ENCODE peak calls at places on chromosome 16, in seven cellular contexts. U is breast epithelium, V is fibroblast of villous mesenchyme, Q is neural crest cell, R is stomach, L is bronchial epithelial cell, P is AG10803. N is an unnamed sample.

GRCh38 chr16:29915590-29916247 is 10.3 kb downstream of the KCTD13 start:
- DNase-seq in V (peak), L (no peak), Q (no peak), P (no peak), U (no peak), R (no peak), N (no peak)

GRCh38 chr16:17939723-17940122 is 396.8 kb downstream of the NPIPA8 start:
- DNase-seq in R (no peak), Q (no peak), V (no peak), P (no peak), L (no peak), U (no peak), N (no peak)

GRCh38 chr16:70520612-70521297 is 2.6 kb downstream of the COG4 start:
- DNase-seq in U (no peak), P (peak), L (peak), R (no peak), Q (no peak), V (peak), N (no peak)

GRCh38 chr16:86872833-86873232 is 294.5 kb downstream of the FOXL1 start:
- DNase-seq in Q (no peak), R (no peak), P (no peak), L (no peak), U (no peak), V (no peak), N (no peak)

GRCh38 chr16:89188064-89188441 is 12.3 kb downstream of the SLC22A31 start:
- DNase-seq in U (no peak), R (no peak), L (no peak), Q (no peak), P (no peak), V (no peak), N (no peak)

GRCh38 chr16:17346774-17347569 is 123.8 kb downstream of the XYLT1 start:
- DNase-seq in U (no peak), R (no peak), P (no peak), V (no peak), Q (no peak), L (no peak), N (no peak)

GRCh38 chr16:19916064-19916463 is 31.4 kb upstream of the GPRC5B start:
- DNase-seq in R (no peak), V (no peak), L (no peak), P (no peak), U (no peak), Q (no peak), N (no peak)

GRCh38 chr16:69775535-69775934 is 13.4 kb downstream of the WWP2 start:
- DNase-seq in P (no peak), U (no peak), Q (no peak), L (no peak), R (no peak), V (no peak), N (no peak)

GRCh38 chr16:87229230-87230192 is 87.7 kb downstream of the C16orf95 start:
- DNase-seq in V (no peak), U (no peak), R (no peak), Q (no peak), P (no peak), L (no peak), N (no peak)

GRCh38 chr16:46736695-46737094 is 11.4 kb downstream of the MYLK3 start:
- DNase-seq in U (no peak), P (no peak), V (no peak), R (no peak), L (no peak), Q (no peak), N (no peak)

GRCh38 chr16:16099320-16099719 is 124.0 kb downstream of the ABCC6 start:
- DNase-seq in U (no peak), L (no peak), Q (no peak), V (no peak), P (no peak), R (no peak), N (no peak)

GRCh38 chr16:20865420-20866126 is 34.6 kb downstream of the DCUN1D3 start:
- DNase-seq in R (no peak), L (peak), V (peak), U (no peak), P (peak), Q (no peak), N (no peak)

GRCh38 chr16:4271176-4272113 is 1.4 kb downstream of the TFAP4 start:
- DNase-seq in U (peak), L (peak), R (peak), P (peak), V (peak), Q (peak), N (peak)
- TF ChIP-seq CTCF in U (peak), L (no peak), R (no peak), P (no peak), V (no peak), Q (no peak), N (no peak)

GRCh38 chr16:82630688-82631087 is 3.9 kb downstream of the CDH13 start:
- DNase-seq in R (no peak), V (peak), U (no peak), P (peak), Q (no peak), L (peak), N (no peak)
- TF ChIP-seq CTCF in R (no peak), V (peak), U (no peak), P (peak), Q (no peak), L (peak), N (no peak)

DNA sequence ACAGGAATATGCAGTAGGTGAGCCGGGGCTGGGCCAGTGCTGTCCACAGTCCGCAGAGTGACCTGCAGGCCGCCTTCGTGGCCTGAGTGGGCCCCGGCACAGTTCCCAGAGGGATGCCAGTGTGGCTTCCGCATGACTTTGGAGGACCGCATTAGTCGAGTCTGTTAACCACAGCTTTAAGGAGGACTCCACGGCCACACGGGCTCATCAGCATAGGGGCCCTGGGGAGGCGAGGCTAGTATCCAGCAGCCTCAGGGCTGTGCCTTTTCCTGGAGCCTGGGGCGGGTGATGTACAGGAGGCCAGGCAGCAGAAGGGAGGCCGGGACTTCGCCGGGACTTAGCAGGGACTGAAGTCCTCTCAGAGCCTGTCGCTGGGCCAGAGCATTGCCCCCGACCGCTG is 13.2 kb downstream of the TSC2 start:
- DNase-seq in V (no peak), U (no peak), R (no peak), Q (no peak), P (no peak), L (no peak), N (no peak)
- TF ChIP-seq CTCF in V (no peak), U (no peak), R (no peak), Q (no peak), P (no peak), L (no peak), N (no peak)

GRCh38 chr16:54361246-54361645 is 74.7 kb upstream of the IRX3 start:
- DNase-seq in L (no peak), R (no peak), Q (no peak), V (no peak), U (no peak), P (no peak), N (no peak)

GRCh38 chr16:54363760-54364159 is 77.2 kb upstream of the IRX3 start:
- DNase-seq in Q (no peak), L (no peak), U (no peak), V (no peak), R (no peak), P (no peak), N (no peak)

GRCh38 chr16:54362801-54363200 is 76.2 kb upstream of the IRX3 start:
- DNase-seq in R (no peak), U (no peak), P (no peak), V (no peak), L (no peak), Q (no peak), N (no peak)

GRCh38 chr16:54359555-54359954 is 73.0 kb upstream of the IRX3 start:
- DNase-seq in V (no peak), L (no peak), R (no peak), P (no peak), Q (no peak), U (no peak), N (no peak)

GRCh38 chr16:54361813-54362212 is 75.2 kb upstream of the IRX3 start:
- DNase-seq in U (no peak), L (no peak), V (no peak), P (no peak), R (no peak), Q (no peak), N (no peak)
- TF ChIP-seq CTCF in U (no peak), L (no peak), V (peak), P (peak), R (no peak), Q (no peak), N (no peak)

GRCh38 chr16:83199012-83199411 is 572.2 kb downstream of the CDH13 start:
- DNase-seq in P (no peak), Q (no peak), U (no peak), R (no peak), L (no peak), V (no peak), N (no peak)

GRCh38 chr16:83205896-83206295 is 579.1 kb downstream of the CDH13 start:
- DNase-seq in V (no peak), P (peak), L (no peak), Q (no peak), U (no peak), R (no peak), N (no peak)

DNA sequence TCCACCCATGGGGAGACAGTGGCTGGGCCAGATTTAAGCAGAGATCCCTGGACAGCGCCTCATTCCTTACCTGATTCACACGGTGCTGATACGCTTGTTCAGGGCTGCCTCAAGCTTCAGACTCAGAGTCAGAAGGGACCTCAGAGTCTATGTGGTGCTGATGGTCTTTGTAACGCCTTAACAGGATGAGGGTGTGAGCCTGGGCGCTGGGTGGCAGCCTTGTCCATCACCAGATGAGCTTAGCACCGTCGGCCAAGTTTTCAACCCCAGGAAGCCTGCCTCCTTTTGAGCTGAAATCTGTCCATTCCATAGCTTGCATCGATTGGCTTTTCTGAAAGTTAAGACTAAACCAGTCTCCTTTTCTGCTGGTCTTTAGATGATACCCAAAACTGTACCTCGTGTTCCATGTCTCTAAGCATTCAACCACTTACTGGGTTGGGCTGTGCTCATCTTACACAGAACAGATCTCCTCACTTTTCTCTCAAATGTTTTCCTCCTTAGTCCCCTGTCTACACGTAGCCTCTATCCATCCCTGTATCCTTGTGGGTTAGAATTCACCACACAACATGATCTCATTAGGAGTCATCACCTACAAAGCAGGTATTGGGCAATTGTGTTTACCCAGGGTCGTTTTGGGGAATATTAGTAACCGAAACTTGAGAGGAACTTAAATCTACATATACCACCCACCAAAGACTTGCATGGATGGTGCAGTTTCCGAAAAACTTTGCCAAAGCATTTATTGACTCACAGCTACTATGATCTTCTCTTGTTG is 573.4 kb downstream of the CDH13 start:
- DNase-seq in P (peak), R (no peak), U (no peak), V (no peak), L (peak), Q (no peak), N (no peak)
- TF ChIP-seq CTCF in P (peak), R (no peak), U (no peak), V (no peak), L (peak), Q (peak), N (no peak)

GRCh38 chr16:71882505-71883192 is 1.3 kb downstream of the ZNF821 start:
- DNase-seq in L (peak), U (no peak), R (peak), V (peak), Q (peak), P (peak), N (peak)

GRCh38 chr16:71880176-71880575 is 3.8 kb downstream of the ZNF821 start:
- DNase-seq in L (no peak), U (no peak), R (no peak), Q (no peak), P (no peak), V (no peak), N (no peak)

GRCh38 chr16:71885261-71885650 is 1.3 kb upstream of the ZNF821 start:
- DNase-seq in U (no peak), Q (no peak), R (no peak), V (no peak), L (peak), P (no peak), N (no peak)

GRCh38 chr16:71883849-71884638 is at the start of gene ZNF821:
- DNase-seq in V (peak), L (peak), P (peak), U (peak), R (peak), Q (peak), N (peak)

GRCh38 chr16:71883193-71883848 is 661 bp downstream of the ZNF821 start:
- DNase-seq in L (peak), V (no peak), R (no peak), P (peak), U (no peak), Q (peak), N (peak)
- TF ChIP-seq CTCF in L (no peak), V (no peak), R (peak), P (peak), U (no peak), Q (peak), N (no peak)

DNA sequence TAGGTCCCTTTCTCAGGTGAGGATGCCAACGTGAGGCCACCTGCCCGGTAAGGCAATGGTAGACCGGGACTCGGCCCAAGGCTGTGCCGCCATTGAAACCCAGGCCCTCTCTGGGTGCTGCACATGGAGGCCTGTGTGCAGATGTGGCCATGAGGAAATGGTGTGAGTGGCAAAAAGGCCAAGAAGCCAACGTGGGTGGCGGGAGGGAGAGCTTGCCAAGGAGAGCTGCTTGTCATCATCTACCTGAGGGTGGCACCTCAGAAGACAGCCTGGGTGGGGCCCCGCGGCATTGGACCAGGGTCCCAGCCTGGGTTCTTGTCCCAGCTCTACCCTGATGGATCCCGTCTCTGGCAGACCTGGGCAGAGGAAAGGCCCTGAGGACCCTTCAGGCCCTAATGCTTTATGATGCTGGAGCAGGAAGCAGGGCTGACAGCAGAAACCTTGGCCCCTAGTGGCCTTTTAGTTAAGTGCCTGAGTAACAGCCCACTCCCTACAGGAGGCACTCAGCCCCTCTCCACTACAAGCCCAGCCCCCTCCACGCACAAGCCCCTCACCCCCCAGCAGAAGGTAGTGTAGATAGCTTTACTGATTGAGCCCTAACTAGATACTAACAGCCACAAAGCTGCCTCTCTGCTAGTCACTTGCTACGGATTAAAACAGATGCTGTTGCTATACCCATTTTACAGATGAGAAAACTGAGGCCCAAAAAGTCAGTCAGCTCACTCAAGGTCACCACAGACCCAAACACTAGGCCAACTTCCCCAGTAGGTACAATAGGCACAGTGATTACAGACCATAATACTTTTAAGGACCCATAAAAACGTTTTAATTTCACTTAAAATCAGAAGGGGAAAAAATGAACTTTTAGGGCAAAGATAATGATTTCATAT is 26.2 kb upstream of the KIFC3 start:
- DNase-seq in L (no peak), U (no peak), R (no peak), P (no peak), Q (no peak), V (no peak), N (no peak)
- TF ChIP-seq CTCF in L (no peak), U (no peak), R (no peak), P (no peak), Q (no peak), V (no peak), N (no peak)

DNA sequence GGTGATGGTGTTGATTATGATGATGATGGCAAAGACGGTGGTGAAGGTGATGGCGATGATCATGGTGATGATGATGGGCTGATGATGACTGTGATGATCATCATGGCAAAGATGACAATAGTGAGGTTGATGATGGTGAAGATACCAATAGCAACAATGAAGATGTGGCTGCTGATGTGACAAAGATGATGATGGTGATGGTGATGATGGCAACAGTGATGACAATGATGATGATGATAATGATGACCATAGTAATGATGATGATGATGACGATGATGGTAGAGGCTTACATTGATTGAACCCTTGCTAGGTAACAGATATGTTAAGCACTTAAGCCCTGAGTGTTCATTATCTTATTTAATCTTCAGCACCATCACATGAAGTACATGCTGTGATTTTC is 363.8 kb upstream of the HSBP1 start:
- DNase-seq in Q (no peak), U (no peak), V (no peak), P (no peak), L (no peak), R (no peak), N (no peak)
- TF ChIP-seq CTCF in Q (no peak), U (no peak), V (no peak), P (no peak), L (no peak), R (no peak), N (no peak)